ENCODE peak calls at places on chromosomes 2 and 18, in five cellular contexts. F, P, Q, V and A are unnamed samples. For H3K4me1, the result is how much of the 10 kb centered on the place peaks cover.

GRCh38 chr2:60634443-60634842 is 81.0 kb upstream of the BCL11A start:
- DNase-seq in F (no peak), P (no peak), V (no peak), Q (no peak), A (no peak)

GRCh38 chr2:95063401-95063958 is 38.0 kb downstream of the MAL start:
- DNase-seq in F (no peak), V (no peak), Q (no peak), P (no peak), A (no peak)

GRCh38 chr2:70947556-70948184 is 12.0 kb downstream of the ATP6V1B1 start:
- DNase-seq in F (peak), P (no peak), V (peak), Q (peak), A (no peak)

GRCh38 chr2:221204699-221205098 is 367.4 kb downstream of the EPHA4 start:
- DNase-seq in P (no peak), Q (no peak), V (no peak), F (no peak), A (no peak)

GRCh38 chr2:121565389-121566250 is 34.9 kb downstream of the RNU4ATAC start:
- DNase-seq in F (peak), V (no peak), P (no peak), Q (no peak), A (no peak)

GRCh38 chr2:224426650-224427049 is 24.7 kb upstream of the FAM124B start:
- DNase-seq in F (no peak), V (no peak), Q (no peak), P (no peak), A (no peak)

GRCh38 chr18:59718108-59719057 is 21.2 kb upstream of the CCBE1 start:
- DNase-seq in V (peak), P (peak), F (no peak), Q (peak), A (no peak)

GRCh38 chr2:187390891-187391290 is 57.2 kb downstream of the CALCRL start:
- DNase-seq in V (peak), F (no peak), Q (peak), P (peak), A (no peak)

GRCh38 chr2:218755198-218755566 is 26.8 kb upstream of the CYP27A1 start:
- DNase-seq in P (no peak), V (no peak), Q (no peak), F (no peak), A (no peak)

GRCh38 chr18:67359868-67360838 is 156.4 kb downstream of the DSEL start:
- DNase-seq in Q (peak), V (peak), F (peak), P (peak), A (no peak)

GRCh38 chr2:14673351-14673875 is 40.9 kb downstream of the LRATD1 start:
- DNase-seq in Q (no peak), V (peak), P (no peak), F (no peak), A (no peak)

GRCh38 chr18:32135595-32135994 is 43.9 kb downstream of the RNF138 start:
- DNase-seq in P (no peak), Q (no peak), V (no peak), F (no peak), A (no peak)

GRCh38 chr2:150621800-150622199 is 134.3 kb upstream of the RND3 start:
- DNase-seq in P (no peak), F (no peak), Q (peak), V (peak), A (no peak)

GRCh38 chr18:75183524-75183923 is 25.4 kb downstream of the PTGR3 start:
- DNase-seq in V (peak), Q (peak), F (no peak), P (no peak), A (no peak)

GRCh38 chr2:157785866-157786662 is 90.1 kb downstream of the ACVR1 start:
- DNase-seq in V (peak), Q (peak), P (no peak), F (no peak), A (no peak)

GRCh38 chr2:25246001-25246400 is 77.6 kb upstream of the POMC start:
- DNase-seq in Q (no peak), F (no peak), P (no peak), V (no peak), A (no peak)

GRCh38 chr2:85001595-85001994 is 30.6 kb downstream of the KCMF1 start:
- DNase-seq in P (no peak), F (no peak), V (no peak), Q (no peak), A (no peak)

GRCh38 chr2:177165731-177166711 is 46.6 kb upstream of the HNRNPA3 start:
- DNase-seq in Q (peak), V (peak), F (no peak), P (no peak), A (peak)

GRCh38 chr2:110999626-111000025 is 121.1 kb upstream of the BCL2L11 start:
- DNase-seq in F (no peak), V (no peak), Q (no peak), P (no peak), A (no peak)

GRCh38 chr2:216235462-216235861 is 126.3 kb downstream of the XRCC5 start:
- DNase-seq in P (no peak), F (no peak), V (no peak), Q (no peak), A (no peak)

GRCh38 chr2:195047955-195048354 is 609.1 kb upstream of the SLC39A10 start:
- DNase-seq in Q (no peak), V (no peak), P (no peak), F (no peak), A (no peak)

GRCh38 chr2:95332036-95332435 is 34.9 kb downstream of the KCNIP3 start:
- DNase-seq in Q (no peak), P (no peak), F (peak), V (no peak), A (no peak)

GRCh38 chr18:11310476-11311086 is 161.2 kb upstream of the PIEZO2 start:
- DNase-seq in Q (peak), P (peak), V (no peak), F (peak), A (no peak)

GRCh38 chr2:81266106-81266505 is 961.6 kb upstream of the LRRTM1 start:
- DNase-seq in V (no peak), F (no peak), P (no peak), Q (no peak), A (no peak)

GRCh38 chr18:68494802-68495560 is 219.9 kb downstream of the TMX3 start:
- DNase-seq in Q (peak), V (peak), P (no peak), F (no peak), A (no peak)

GRCh38 chr2:9975805-9976447 is 24.4 kb downstream of the GRHL1 start:
- DNase-seq in Q (peak), F (no peak), P (peak), V (peak), A (peak)

GRCh38 chr2:38583994-38584393 is 18.7 kb downstream of the HNRNPLL start:
- DNase-seq in V (no peak), Q (no peak), F (no peak), P (no peak), A (no peak)

DNA sequence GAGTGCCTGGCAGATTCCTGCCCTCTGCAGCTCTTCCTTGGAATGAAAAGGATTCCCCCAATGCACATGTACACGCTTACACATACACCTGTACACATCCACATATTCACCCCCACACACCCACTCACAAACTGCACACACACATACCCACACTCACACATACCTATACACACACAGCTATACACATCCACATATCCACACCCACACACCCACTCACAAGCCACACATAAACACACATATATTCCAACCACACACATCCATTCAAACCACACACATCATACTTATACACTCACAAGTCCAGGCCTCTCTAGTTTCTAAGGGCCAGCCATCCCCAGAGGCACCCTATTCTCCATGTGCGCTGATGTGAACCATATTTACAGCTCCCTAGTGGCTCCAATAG is 9.5 kb downstream of the CYRIA start:
- DNase-seq in Q (no peak), V (no peak), P (no peak), F (no peak), A (no peak)
- H3K4me1 ChIP-seq in Q (under half), V (under half), P (under half), F (half or more), A (under half)

GRCh38 chr2:238320648-238321281 is 447 bp downstream of the TRAF3IP1 start:
- DNase-seq in V (no peak), P (peak), F (no peak), Q (peak), A (no peak)
- H3K27ac ChIP-seq in V (peak), P (peak), F (peak), Q (no peak), A (peak)

DNA sequence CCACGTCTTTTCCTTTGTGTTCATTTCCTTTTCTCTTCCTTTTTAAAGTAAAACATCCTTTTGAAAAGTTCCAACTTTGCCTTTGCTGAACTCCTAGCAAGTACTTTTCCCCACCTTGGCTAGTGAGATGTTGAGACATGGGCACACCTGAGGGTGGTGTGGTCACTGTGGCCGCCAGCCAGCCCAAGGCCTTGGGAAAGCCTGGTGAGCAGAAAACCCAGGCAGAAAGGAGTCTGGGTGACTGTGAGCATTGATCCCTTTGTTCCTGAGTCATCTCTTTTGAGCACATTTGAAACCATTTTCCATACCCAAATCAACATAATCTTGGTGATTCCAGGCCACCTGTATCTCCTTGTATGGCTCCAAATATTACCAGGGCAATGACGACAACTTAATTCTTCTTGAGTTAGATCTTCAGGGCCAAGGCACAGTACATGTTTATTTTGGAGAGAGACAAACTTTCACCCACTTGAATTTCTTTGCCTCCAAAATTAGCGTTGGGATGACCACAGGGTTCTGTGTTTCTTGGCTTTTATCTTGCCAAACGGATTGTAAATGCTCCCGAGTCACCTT is 14.5 kb downstream of the EPAS1 start:
- DNase-seq in P (no peak), V (peak), F (no peak), Q (no peak), A (no peak)
- H3K4me1 ChIP-seq in P (half or more), V (under half), F (half or more), Q (under half), A (under half)

GRCh38 chr2:54401592-54401991 is 54.5 kb upstream of the SPTBN1 start:
- DNase-seq in V (no peak), F (no peak), Q (no peak), P (no peak), A (no peak)
- H3K27ac ChIP-seq in V (no peak), F (peak), Q (no peak), P (no peak), A (no peak)

DNA sequence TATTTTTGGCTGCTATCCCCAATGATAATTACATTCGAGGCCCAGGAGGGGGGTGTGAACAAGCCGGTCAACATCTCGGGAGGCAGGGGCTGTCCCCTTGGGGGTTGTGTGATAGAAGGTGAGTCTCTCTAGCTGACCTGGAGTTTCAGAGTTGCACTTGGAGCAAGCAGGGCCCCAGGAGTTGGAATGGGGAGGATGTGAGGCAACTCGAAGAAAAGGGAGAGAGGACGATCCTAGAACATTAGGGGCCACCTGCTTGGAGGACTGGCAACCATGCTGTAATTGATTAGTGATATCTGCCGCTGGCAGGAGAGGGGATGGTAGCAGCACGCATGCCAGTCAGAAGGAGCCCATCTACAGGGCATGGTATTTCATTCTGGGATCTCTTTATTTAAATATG is 122.6 kb downstream of the CTIF start:
- DNase-seq in F (no peak), Q (no peak), V (no peak), P (no peak), A (no peak)
- H3K4me1 ChIP-seq in F (under half), Q (under half), V (under half), P (under half), A (under half)